ENCODE peak calls at places on chromosome 10, in four cellular contexts. One of them, this sample, is unnamed.

GRCh38 chr10:7406712-7407333 is 4.0 kb downstream of the SFMBT2 start:
- DNase-seq in HepG2: no peak
- DNase-seq in GM12878: no peak
- DNase-seq in SK-N-SH: no peak
- DNase-seq in this sample: no peak

GRCh38 chr10:21494221-21495001 is 31.1 kb downstream of the SKIDA1 start:
- DNase-seq in HepG2: no peak
- DNase-seq in GM12878: no peak
- DNase-seq in SK-N-SH: peak; percentile 69
- DNase-seq in this sample: no peak

GRCh38 chr10:2925631-2926030 is 141.7 kb upstream of the PFKP start:
- DNase-seq in HepG2: no peak
- DNase-seq in GM12878: no peak
- DNase-seq in SK-N-SH: no peak
- DNase-seq in this sample: no peak

GRCh38 chr10:91690412-91690811 is 57.5 kb upstream of the PPP1R3C start:
- DNase-seq in HepG2: no peak
- DNase-seq in GM12878: no peak
- DNase-seq in SK-N-SH: no peak
- DNase-seq in this sample: no peak

GRCh38 chr10:110354322-110354766 is 49.6 kb upstream of the SMNDC1 start:
- DNase-seq in HepG2: peak; percentile 41
- DNase-seq in GM12878: peak; percentile 58
- DNase-seq in SK-N-SH: peak; percentile 74
- DNase-seq in this sample: peak; percentile 85

GRCh38 chr10:104334965-104335650 is 3.2 kb downstream of the ITPRIP start:
- DNase-seq in HepG2: no peak
- DNase-seq in GM12878: no peak
- DNase-seq in SK-N-SH: no peak
- DNase-seq in this sample: no peak

GRCh38 chr10:71396084-71396713 is 521 bp upstream of the CDH23 start:
- DNase-seq in HepG2: no peak
- DNase-seq in GM12878: no peak
- DNase-seq in SK-N-SH: peak; percentile 90
- DNase-seq in this sample: no peak

GRCh38 chr10:98266647-98267046 is 1.3 kb downstream of the LOXL4 start:
- DNase-seq in HepG2: no peak
- DNase-seq in GM12878: no peak
- DNase-seq in SK-N-SH: no peak
- DNase-seq in this sample: no peak

GRCh38 chr10:120403109-120403508 is 53.9 kb upstream of the PLPP4 start:
- DNase-seq in HepG2: no peak
- DNase-seq in GM12878: no peak
- DNase-seq in SK-N-SH: no peak
- DNase-seq in this sample: no peak

GRCh38 chr10:93357680-93358079 is 124.5 kb downstream of the MYOF start:
- DNase-seq in HepG2: peak; percentile 43
- DNase-seq in GM12878: no peak
- DNase-seq in SK-N-SH: peak; percentile 53
- DNase-seq in this sample: no peak

GRCh38 chr10:65518379-65518778 is 1407.5 kb upstream of the LRRTM3 start:
- DNase-seq in HepG2: peak; percentile 31
- DNase-seq in GM12878: no peak
- DNase-seq in SK-N-SH: no peak
- DNase-seq in this sample: peak; percentile 8

GRCh38 chr10:84348860-84349259 is 20.5 kb downstream of the CCSER2 start:
- DNase-seq in HepG2: no peak
- DNase-seq in GM12878: no peak
- DNase-seq in SK-N-SH: no peak
- DNase-seq in this sample: no peak

GRCh38 chr10:93687737-93688136 is 14.7 kb downstream of the FRA10AC1 start:
- DNase-seq in HepG2: no peak
- DNase-seq in GM12878: no peak
- DNase-seq in SK-N-SH: no peak
- DNase-seq in this sample: no peak

GRCh38 chr10:70348228-70348850 is 34.1 kb downstream of the LRRC20 start:
- DNase-seq in HepG2: no peak
- DNase-seq in GM12878: no peak
- DNase-seq in SK-N-SH: peak; percentile 60
- DNase-seq in this sample: no peak

GRCh38 chr10:25858076-25858475 is 76.0 kb upstream of the MYO3A start:
- DNase-seq in HepG2: no peak
- DNase-seq in GM12878: no peak
- DNase-seq in SK-N-SH: no peak
- DNase-seq in this sample: no peak

GRCh38 chr10:49080071-49080470 is 35.3 kb downstream of the VSTM4 start:
- DNase-seq in HepG2: no peak
- DNase-seq in GM12878: no peak
- DNase-seq in SK-N-SH: no peak
- DNase-seq in this sample: no peak

GRCh38 chr10:104406715-104407517 is 53.3 kb downstream of the CFAP58 start:
- DNase-seq in HepG2: peak; percentile 17
- DNase-seq in GM12878: no peak
- DNase-seq in SK-N-SH: peak; percentile 44
- DNase-seq in this sample: peak; percentile 57

GRCh38 chr10:132270256-132270655 is 37.5 kb downstream of the STK32C start:
- DNase-seq in HepG2: no peak
- DNase-seq in GM12878: no peak
- DNase-seq in SK-N-SH: no peak
- DNase-seq in this sample: no peak

GRCh38 chr10:98367626-98368451 is 47.1 kb downstream of the PYROXD2 start:
- DNase-seq in HepG2: no peak
- DNase-seq in GM12878: no peak
- DNase-seq in SK-N-SH: no peak
- DNase-seq in this sample: no peak

DNA sequence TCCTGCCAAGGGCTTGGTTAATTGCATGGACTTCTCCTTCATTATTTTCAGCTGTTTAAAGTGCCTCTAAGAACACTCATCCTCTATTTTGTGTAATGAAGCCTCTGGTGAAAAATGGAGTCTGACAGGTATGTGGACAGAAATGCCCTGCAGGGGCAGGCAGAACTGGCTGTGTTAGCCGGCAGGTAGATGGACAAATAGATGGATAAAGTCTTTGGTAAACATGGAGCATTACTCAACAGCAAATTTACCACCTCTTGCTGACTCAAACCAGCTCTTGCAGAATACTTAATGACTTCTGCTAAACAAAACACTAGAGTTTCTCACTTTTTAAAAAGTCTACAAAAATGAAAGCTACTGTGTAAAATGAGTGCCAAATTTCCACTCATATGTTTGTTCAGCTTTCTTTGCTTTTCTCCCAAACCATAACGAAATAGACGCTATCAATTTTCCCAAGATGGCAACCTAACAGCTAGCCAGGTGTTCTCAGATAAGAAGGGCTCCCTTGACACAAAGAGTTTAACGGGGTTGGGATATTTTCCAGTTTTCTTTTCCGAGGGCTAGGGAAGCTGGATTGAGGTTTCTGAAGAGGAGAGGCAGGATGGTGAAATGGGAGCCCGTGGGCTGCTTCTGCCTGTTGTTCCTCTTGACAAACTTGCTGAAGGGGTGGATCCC is 71.9 kb upstream of the HABP2 start:
- DNase-seq in HepG2: no peak
- DNase-seq in GM12878: no peak
- DNase-seq in SK-N-SH: no peak
- DNase-seq in this sample: no peak
- H3K27ac ChIP-seq in HepG2: no peak overlapping the region
- H3K27ac ChIP-seq in GM12878: no peak overlapping the region
- H3K27ac ChIP-seq in SK-N-SH: no peak overlapping the region
- H3K27ac ChIP-seq in this sample: no peak overlapping the region

GRCh38 chr10:95178797-95179196 is 15.2 kb upstream of the ACSM6 start:
- DNase-seq in HepG2: peak; percentile 79
- DNase-seq in GM12878: no peak
- DNase-seq in SK-N-SH: no peak
- DNase-seq in this sample: no peak

GRCh38 chr10:95187617-95188016 is 6.4 kb upstream of the ACSM6 start:
- DNase-seq in HepG2: no peak
- DNase-seq in GM12878: no peak
- DNase-seq in SK-N-SH: no peak
- DNase-seq in this sample: no peak

GRCh38 chr10:95183132-95183450 is 10.9 kb upstream of the ACSM6 start:
- DNase-seq in HepG2: no peak
- DNase-seq in GM12878: no peak
- DNase-seq in SK-N-SH: no peak
- DNase-seq in this sample: no peak

GRCh38 chr10:95181731-95182130 is 12.3 kb upstream of the ACSM6 start:
- DNase-seq in HepG2: peak; percentile 17
- DNase-seq in GM12878: no peak
- DNase-seq in SK-N-SH: no peak
- DNase-seq in this sample: no peak

GRCh38 chr10:95183451-95184230 is 10.4 kb upstream of the ACSM6 start:
- DNase-seq in HepG2: no peak
- DNase-seq in GM12878: peak; percentile 27
- DNase-seq in SK-N-SH: peak; percentile 96
- DNase-seq in this sample: peak; percentile 73
- TF ChIP-seq MAX in HepG2: no peak
- TF ChIP-seq MAX in GM12878: peak; percentile 42
- TF ChIP-seq MAX in SK-N-SH: peak; percentile 60
- TF ChIP-seq MAX in this sample: peak; percentile 73

GRCh38 chr10:31593124-31593523 is 274.1 kb downstream of the ZEB1 start:
- DNase-seq in HepG2: no peak
- DNase-seq in GM12878: no peak
- DNase-seq in SK-N-SH: no peak
- DNase-seq in this sample: no peak
- TF ChIP-seq SIN3A in HepG2: no peak
- TF ChIP-seq SIN3A in GM12878: no peak
- TF ChIP-seq SIN3A in SK-N-SH: no peak
- TF ChIP-seq SIN3A in this sample: no peak

DNA sequence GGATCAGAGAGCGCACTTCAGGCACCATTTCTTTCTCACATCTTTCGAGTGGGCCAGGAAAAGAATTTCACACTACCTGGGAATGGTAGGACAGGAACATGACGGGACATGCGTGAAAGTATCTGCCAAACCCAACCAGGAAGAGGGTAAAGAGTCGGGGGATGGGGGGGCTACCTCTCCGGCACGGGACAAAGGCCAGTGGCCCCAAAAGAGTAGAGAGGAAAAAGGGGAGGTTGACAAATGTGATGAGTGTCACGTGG is 830 bp upstream of the BEND7 start:
- DNase-seq in HepG2: no peak
- DNase-seq in GM12878: no peak
- DNase-seq in SK-N-SH: no peak
- DNase-seq in this sample: no peak
- H3K27ac ChIP-seq in HepG2: peak overlapping the region; percentile 62
- H3K27ac ChIP-seq in GM12878: no peak overlapping the region
- H3K27ac ChIP-seq in SK-N-SH: peak overlapping the region; percentile 67
- H3K27ac ChIP-seq in this sample: peak overlapping the region; percentile 56

DNA sequence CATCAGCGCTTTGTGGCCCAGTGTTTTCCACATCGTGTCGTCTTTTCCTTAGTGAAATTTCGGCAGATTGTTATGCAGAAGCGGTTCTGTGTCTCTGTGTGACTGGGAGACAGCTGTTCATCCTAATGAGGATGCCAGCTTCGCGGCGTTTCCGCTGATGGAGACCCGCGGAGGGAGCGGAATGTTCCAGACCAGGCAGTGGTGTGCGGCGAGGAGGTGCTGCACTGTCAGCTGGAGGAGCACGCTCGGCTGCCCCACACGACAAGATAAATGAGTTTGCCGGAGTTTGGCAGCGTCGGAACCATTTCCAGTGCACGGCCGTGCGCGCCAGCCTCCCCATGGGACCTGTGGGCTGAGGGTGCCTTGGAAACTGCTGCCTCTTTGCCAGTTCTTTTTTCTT is 64.6 kb downstream of the WDR37 start:
- DNase-seq in HepG2: no peak
- DNase-seq in GM12878: no peak
- DNase-seq in SK-N-SH: no peak
- DNase-seq in this sample: no peak
- TF ChIP-seq MAX in HepG2: no peak
- TF ChIP-seq MAX in GM12878: no peak
- TF ChIP-seq MAX in SK-N-SH: no peak
- TF ChIP-seq MAX in this sample: no peak

DNA sequence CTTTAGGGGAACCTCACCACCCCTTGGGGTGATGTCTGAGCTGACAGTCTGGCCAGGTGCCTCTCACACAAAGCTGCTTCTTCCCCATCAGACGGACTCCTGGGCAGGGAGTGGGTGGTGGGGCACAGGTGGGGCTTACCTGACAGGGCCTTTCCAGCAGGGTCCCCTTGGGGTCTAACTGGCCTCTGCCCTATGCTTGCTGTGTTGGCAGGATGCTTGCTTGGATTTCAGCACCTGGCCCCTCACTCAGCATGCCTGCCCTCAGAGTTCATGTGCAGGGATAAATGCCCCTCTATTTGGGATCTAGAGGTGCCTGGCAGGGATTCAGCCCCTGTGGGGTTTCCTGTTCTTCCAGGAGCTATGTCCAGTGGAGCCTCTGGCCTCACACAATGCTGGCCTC is 496.9 kb upstream of the ZMIZ1 start:
- DNase-seq in HepG2: no peak
- DNase-seq in GM12878: no peak
- DNase-seq in SK-N-SH: no peak
- DNase-seq in this sample: no peak
- TF ChIP-seq SIN3A in HepG2: no peak
- TF ChIP-seq SIN3A in GM12878: no peak
- TF ChIP-seq SIN3A in SK-N-SH: no peak
- TF ChIP-seq SIN3A in this sample: no peak

This sample was measured in HCT116.